ENCODE peak calls at places on chromosomes 7 and 10, in four cellular contexts. E is neuronal stem cell, M is upper lobe of right lung, J is uterus. F is an unnamed sample.
A peak's percentile ranks its signal among the peaks of the same experiment; 100 is the strongest.

GRCh38 chr10:112202561-112203241 is 19.1 kb upstream of the GPAM start:
- DNase-seq in E (no peak), M (no peak), J (no peak), F (no peak)

GRCh38 chr10:61642692-61643091 is 20.0 kb upstream of the CABCOCO1 start:
- DNase-seq in E (no peak), M (no peak), J (no peak), F (no peak)

GRCh38 chr7:32881074-32881982 is 10.2 kb downstream of the KBTBD2 start:
- DNase-seq in E (no peak), M (no peak), J (no peak), F (no peak)

GRCh38 chr7:50768470-50769159 is 14.1 kb downstream of the GRB10 start:
- DNase-seq in E (no peak), M (no peak), J (no peak), F (no peak)

GRCh38 chr10:79178614-79179403 is 110.0 kb downstream of the ZMIZ1 start:
- DNase-seq in E (peak; percentile 48), M (no peak), J (peak; percentile 90), F (no peak)

GRCh38 chr10:60142736-60143135 is 236.4 kb upstream of the CCDC6 start:
- DNase-seq in E (no peak), M (no peak), J (no peak), F (no peak)

GRCh38 chr7:151623766-151624165 is 104.1 kb upstream of the RHEB start:
- DNase-seq in E (no peak), M (no peak), J (no peak), F (no peak)

GRCh38 chr10:22823109-22823508 is 104.7 kb upstream of the ARMC3 start:
- DNase-seq in E (no peak), M (no peak), J (no peak), F (no peak)

GRCh38 chr7:134792968-134793367 is 13.5 kb downstream of the CALD1 start:
- DNase-seq in E (no peak), M (no peak), J (peak; percentile 41), F (peak; percentile 48)

GRCh38 chr10:6348091-6348862 is 145.5 kb downstream of the PFKFB3 start:
- DNase-seq in E (no peak), M (peak; percentile 74), J (no peak), F (peak; percentile 38)

GRCh38 chr7:120794100-120794729 is 63.7 kb downstream of the TSPAN12 start:
- DNase-seq in E (no peak), M (no peak), J (no peak), F (no peak)

GRCh38 chr10:95360122-95360715 is 69.4 kb upstream of the PDLIM1 start:
- DNase-seq in E (no peak), M (no peak), J (no peak), F (no peak)
- H3K27ac ChIP-seq in E (no peak overlapping the region), M (no peak overlapping the region), J (no peak overlapping the region), F (peak overlapping the region; percentile 77)

DNA sequence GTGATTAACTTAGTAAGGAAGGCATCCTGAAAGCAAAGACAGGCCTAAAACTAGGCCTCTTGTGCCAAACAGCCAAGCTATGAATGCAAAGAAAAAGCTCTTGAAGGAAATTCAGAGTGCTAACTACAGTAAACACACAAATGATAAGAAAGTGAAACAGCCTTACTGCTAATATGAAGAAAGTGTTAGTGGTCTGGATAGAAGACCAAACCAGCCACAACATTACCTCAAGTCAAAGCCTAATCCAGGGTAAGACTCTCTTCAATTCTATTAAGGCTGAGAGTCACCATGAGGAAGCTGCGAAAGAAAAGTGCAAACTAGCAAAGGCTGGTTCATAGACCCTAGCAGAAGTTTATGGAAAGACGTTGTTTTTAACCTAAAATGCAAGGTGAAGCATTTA is 66.0 kb downstream of the IPMK start:
- DNase-seq in E (no peak), M (no peak), J (no peak), F (no peak)
- H3K4me3 ChIP-seq in E (no peak overlapping the region), M (no peak overlapping the region), J (no peak overlapping the region), F (no peak overlapping the region)

GRCh38 chr7:30852744-30853288 is 58.8 kb upstream of the AQP1 start:
- DNase-seq in E (no peak), M (no peak), J (no peak), F (no peak)
- H3K27ac ChIP-seq in E (peak overlapping the region; percentile 21), M (no peak overlapping the region), J (peak overlapping the region; percentile 86), F (peak overlapping the region; percentile 65)

GRCh38 chr7:129143724-129144094 is 798 bp upstream of the TSPAN33 start:
- DNase-seq in E (no peak), M (no peak), J (no peak), F (no peak)
- H3K4me3 ChIP-seq in E (no peak overlapping the region), M (no peak overlapping the region), J (no peak overlapping the region), F (peak overlapping the region; percentile 74)

DNA sequence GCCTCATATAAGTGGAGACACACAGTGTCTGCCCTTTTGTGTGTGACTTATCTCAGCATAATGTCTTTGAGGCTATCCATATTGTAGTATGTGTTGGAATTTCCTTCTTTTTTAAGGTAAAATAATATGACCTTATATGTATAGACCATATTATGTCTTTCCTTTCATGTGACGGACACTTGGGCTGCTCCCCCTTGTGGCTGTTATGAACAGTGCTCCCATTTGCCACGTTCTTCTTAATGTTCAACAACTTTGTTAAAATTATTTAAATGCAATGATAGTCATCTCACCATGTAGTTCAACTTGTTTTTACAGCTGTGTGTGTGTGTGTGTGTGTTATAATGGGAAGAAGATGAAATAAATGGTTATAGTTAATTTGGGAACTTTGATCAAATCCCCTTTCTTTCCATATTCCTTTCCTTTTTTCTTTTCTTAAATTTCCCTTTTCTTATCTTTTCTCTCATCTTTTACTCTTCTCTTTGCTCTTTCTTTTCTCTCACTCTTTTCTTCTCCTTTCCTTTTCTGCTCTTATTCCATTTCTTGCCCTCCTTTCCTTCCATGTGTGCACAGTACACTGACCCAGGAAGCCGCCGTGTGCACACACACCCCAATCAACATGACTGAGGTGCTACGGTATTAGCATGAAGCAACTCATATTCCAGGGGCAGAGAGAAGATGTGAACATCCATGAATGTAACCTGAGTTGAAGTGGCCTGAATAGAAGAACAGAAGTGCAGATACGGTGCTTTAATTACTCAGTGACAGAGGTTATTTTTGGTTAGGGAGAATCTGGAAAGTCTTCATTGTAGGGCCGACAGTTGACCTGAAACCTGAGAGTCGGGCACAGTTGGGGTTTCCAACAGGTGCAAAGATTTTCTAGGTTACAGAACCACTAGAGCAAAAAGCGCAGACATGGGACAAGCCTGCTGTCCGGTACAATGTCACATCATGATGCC is 596.7 kb downstream of the SDK1 start:
- DNase-seq in E (no peak), M (no peak), J (no peak), F (no peak)
- H3K27ac ChIP-seq in E (no peak overlapping the region), M (no peak overlapping the region), J (no peak overlapping the region), F (no peak overlapping the region)

DNA sequence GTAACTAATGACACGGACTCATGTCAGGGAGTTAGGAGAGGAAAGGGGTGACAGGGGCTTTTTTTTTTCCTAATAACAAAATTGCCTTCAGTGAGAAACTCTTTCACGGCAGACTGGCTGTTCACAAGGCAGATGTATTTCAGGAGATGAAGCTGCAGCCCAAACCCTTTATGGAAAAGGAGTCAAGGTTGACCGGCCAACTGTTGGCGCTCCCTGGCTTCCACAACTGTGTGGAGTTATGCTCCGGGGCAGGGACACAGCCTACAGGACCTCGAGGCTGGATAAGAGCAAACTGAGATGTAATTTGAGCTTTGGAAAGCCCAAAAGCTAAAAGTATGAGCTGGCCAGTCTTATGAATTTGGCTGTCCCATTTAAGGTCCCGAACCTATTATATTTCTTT is 30.8 kb upstream of the MXI1 start:
- DNase-seq in E (no peak), M (no peak), J (no peak), F (no peak)
- H3K4me3 ChIP-seq in E (no peak overlapping the region), M (no peak overlapping the region), J (no peak overlapping the region), F (peak overlapping the region; percentile 36)

GRCh38 chr10:97763947-97764346 is 7.9 kb downstream of the SFRP5 start:
- DNase-seq in E (no peak), M (no peak), J (no peak), F (no peak)
- H3K27ac ChIP-seq in E (no peak overlapping the region), M (no peak overlapping the region), J (no peak overlapping the region), F (no peak overlapping the region)

GRCh38 chr7:56449762-56450161 is 333.5 kb upstream of the NUPR2 start:
- DNase-seq in E (no peak), M (no peak), J (no peak), F (no peak)

GRCh38 chr7:56447864-56448693 is 331.9 kb upstream of the NUPR2 start:
- DNase-seq in E (no peak), M (no peak), J (peak; percentile 48), F (peak; percentile 26)
- H3K4me3 ChIP-seq in E (peak overlapping the region; percentile 41), M (no peak overlapping the region), J (peak overlapping the region; percentile 31), F (peak overlapping the region; percentile 17)

DNA sequence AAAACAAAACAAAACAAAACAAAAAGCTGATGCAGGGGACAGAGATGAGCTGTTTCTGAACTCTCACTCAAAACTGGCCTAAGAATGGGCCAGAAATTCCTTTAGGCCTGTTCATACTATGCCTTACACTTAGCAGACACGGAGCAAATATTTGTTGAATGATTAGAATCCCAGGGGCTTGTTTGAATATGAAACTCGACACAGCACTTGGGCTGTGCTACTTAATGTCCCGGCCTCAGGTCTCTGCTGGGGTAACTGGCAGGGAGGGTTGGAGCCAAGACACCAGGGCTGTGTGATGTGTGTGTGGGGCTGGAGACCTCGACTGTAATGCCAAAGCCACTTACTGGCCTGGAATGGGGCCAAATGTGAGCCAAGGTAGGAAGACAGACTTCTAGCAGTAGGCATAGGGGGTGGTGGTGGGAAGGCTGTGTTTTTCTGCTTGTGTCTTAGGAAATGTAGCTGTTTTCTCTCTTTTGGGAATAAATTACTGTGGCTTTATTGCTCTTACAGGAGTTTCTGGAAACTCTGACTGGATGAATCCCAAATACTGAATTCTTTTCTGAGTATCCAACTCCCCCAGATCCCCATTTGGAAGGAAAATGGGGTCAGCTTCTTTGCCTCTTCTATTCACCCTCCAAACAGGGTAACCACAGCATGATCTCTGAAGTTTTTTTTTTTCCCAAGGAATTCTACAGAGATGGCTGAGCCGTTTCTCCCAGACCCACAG is 66.7 kb downstream of the EMX2 start:
- DNase-seq in E (no peak), M (peak; percentile 75), J (peak; percentile 66), F (peak; percentile 21)
- H3K27ac ChIP-seq in E (no peak overlapping the region), M (no peak overlapping the region), J (peak overlapping the region; percentile 83), F (peak overlapping the region; percentile 51)